ENCODE peak calls at places on chromosomes 1 and 21, in seven cellular contexts. One of them, this sample, is unnamed.
A peak's percentile ranks its signal among the peaks of the same experiment; 100 is the strongest.

GRCh38 chr1:226185153-226186036 is 1.1 kb downstream of the ACBD3 start:
- DNase-seq in IMR-90: peak; percentile 26
- DNase-seq in H1: no peak
- DNase-seq in heart left ventricle: no peak
- DNase-seq in uterus: no peak
- DNase-seq in stomach: no peak
- DNase-seq in esophagus squamous epithelium: no peak
- DNase-seq in this sample: no peak

GRCh38 chr1:168360151-168360550 is 79.5 kb downstream of the TBX19 start:
- DNase-seq in IMR-90: no peak
- DNase-seq in H1: no peak
- DNase-seq in heart left ventricle: no peak
- DNase-seq in uterus: no peak
- DNase-seq in stomach: no peak
- DNase-seq in esophagus squamous epithelium: no peak
- DNase-seq in this sample: no peak

GRCh38 chr1:221939598-221939997 is 197.7 kb upstream of the DUSP10 start:
- DNase-seq in IMR-90: no peak
- DNase-seq in H1: no peak
- DNase-seq in heart left ventricle: no peak
- DNase-seq in uterus: no peak
- DNase-seq in stomach: no peak
- DNase-seq in esophagus squamous epithelium: no peak
- DNase-seq in this sample: no peak

GRCh38 chr1:53681647-53682368 is 57.2 kb downstream of the GLIS1 start:
- DNase-seq in IMR-90: peak; percentile 24
- DNase-seq in H1: peak; percentile 76
- DNase-seq in heart left ventricle: peak; percentile 24
- DNase-seq in uterus: peak; percentile 52
- DNase-seq in stomach: peak; percentile 48
- DNase-seq in esophagus squamous epithelium: no peak
- DNase-seq in this sample: peak; percentile 44

GRCh38 chr1:38235705-38236104 is 189.1 kb upstream of the POU3F1 start:
- DNase-seq in IMR-90: peak; percentile 58
- DNase-seq in H1: no peak
- DNase-seq in heart left ventricle: no peak
- DNase-seq in uterus: no peak
- DNase-seq in stomach: no peak
- DNase-seq in esophagus squamous epithelium: no peak
- DNase-seq in this sample: no peak

GRCh38 chr1:244896550-244896949 is 32.2 kb upstream of the HNRNPU start:
- DNase-seq in IMR-90: peak; percentile 94
- DNase-seq in H1: no peak
- DNase-seq in heart left ventricle: no peak
- DNase-seq in uterus: no peak
- DNase-seq in stomach: no peak
- DNase-seq in esophagus squamous epithelium: no peak
- DNase-seq in this sample: no peak

GRCh38 chr1:43704838-43705237 is 2.5 kb upstream of the ST3GAL3 start:
- DNase-seq in IMR-90: no peak
- DNase-seq in H1: no peak
- DNase-seq in heart left ventricle: no peak
- DNase-seq in uterus: no peak
- DNase-seq in stomach: no peak
- DNase-seq in esophagus squamous epithelium: no peak
- DNase-seq in this sample: peak; percentile 13

GRCh38 chr1:40248429-40248828 is 692 bp downstream of the TMCO2 start:
- DNase-seq in IMR-90: peak; percentile 13
- DNase-seq in H1: no peak
- DNase-seq in heart left ventricle: no peak
- DNase-seq in uterus: no peak
- DNase-seq in stomach: no peak
- DNase-seq in esophagus squamous epithelium: no peak
- DNase-seq in this sample: no peak

GRCh38 chr1:212261361-212261929 is 23.8 kb upstream of the PPP2R5A start:
- DNase-seq in IMR-90: no peak
- DNase-seq in H1: no peak
- DNase-seq in heart left ventricle: no peak
- DNase-seq in uterus: no peak
- DNase-seq in stomach: no peak
- DNase-seq in esophagus squamous epithelium: no peak
- DNase-seq in this sample: no peak

GRCh38 chr1:90706437-90707362 is 10.4 kb downstream of the BARHL2 start:
- DNase-seq in IMR-90: no peak
- DNase-seq in H1: peak; percentile 80
- DNase-seq in heart left ventricle: no peak
- DNase-seq in uterus: no peak
- DNase-seq in stomach: no peak
- DNase-seq in esophagus squamous epithelium: no peak
- DNase-seq in this sample: no peak

GRCh38 chr1:163357378-163357777 is 35.6 kb downstream of the NUF2 start:
- DNase-seq in IMR-90: peak; percentile 36
- DNase-seq in H1: no peak
- DNase-seq in heart left ventricle: no peak
- DNase-seq in uterus: no peak
- DNase-seq in stomach: no peak
- DNase-seq in esophagus squamous epithelium: no peak
- DNase-seq in this sample: no peak

GRCh38 chr1:115183158-115183557 is 93.9 kb upstream of the TSPAN2 start:
- DNase-seq in IMR-90: no peak
- DNase-seq in H1: peak; percentile 74
- DNase-seq in heart left ventricle: no peak
- DNase-seq in uterus: no peak
- DNase-seq in stomach: no peak
- DNase-seq in esophagus squamous epithelium: no peak
- DNase-seq in this sample: no peak

GRCh38 chr1:53799141-53799540 is 39.0 kb downstream of the NDC1 start:
- DNase-seq in IMR-90: no peak
- DNase-seq in H1: no peak
- DNase-seq in heart left ventricle: no peak
- DNase-seq in uterus: no peak
- DNase-seq in stomach: no peak
- DNase-seq in esophagus squamous epithelium: no peak
- DNase-seq in this sample: no peak

GRCh38 chr21:45482899-45483821 is 59.1 kb downstream of the SLC19A1 start:
- DNase-seq in IMR-90: no peak
- DNase-seq in H1: no peak
- DNase-seq in heart left ventricle: no peak
- DNase-seq in uterus: no peak
- DNase-seq in stomach: no peak
- DNase-seq in esophagus squamous epithelium: no peak
- DNase-seq in this sample: no peak

GRCh38 chr1:164805399-164805798 is 246.4 kb downstream of the PBX1 start:
- DNase-seq in IMR-90: peak; percentile 33
- DNase-seq in H1: no peak
- DNase-seq in heart left ventricle: no peak
- DNase-seq in uterus: no peak
- DNase-seq in stomach: no peak
- DNase-seq in esophagus squamous epithelium: no peak
- DNase-seq in this sample: no peak

GRCh38 chr1:33348194-33348593 is 27.3 kb upstream of the A3GALT2 start:
- DNase-seq in IMR-90: peak; percentile 52
- DNase-seq in H1: no peak
- DNase-seq in heart left ventricle: no peak
- DNase-seq in uterus: peak; percentile 42
- DNase-seq in stomach: no peak
- DNase-seq in esophagus squamous epithelium: no peak
- DNase-seq in this sample: no peak
- H3K4me1 ChIP-seq in IMR-90: peaks cover 17% of the 10 kb centered on the region
- H3K4me1 ChIP-seq in H1: peaks cover 28% of the 10 kb centered on the region
- H3K4me1 ChIP-seq in heart left ventricle: peaks cover 64% of the 10 kb centered on the region
- H3K4me1 ChIP-seq in uterus: peaks cover 13% of the 10 kb centered on the region
- H3K4me1 ChIP-seq in stomach: peaks cover 60% of the 10 kb centered on the region
- H3K4me1 ChIP-seq in esophagus squamous epithelium: peaks cover 73% of the 10 kb centered on the region
- H3K4me1 ChIP-seq in this sample: peaks cover 21% of the 10 kb centered on the region

GRCh38 chr1:207751790-207752455 is at the start of gene CD46:
- DNase-seq in IMR-90: peak; percentile 85
- DNase-seq in H1: peak; percentile 92
- DNase-seq in heart left ventricle: peak; percentile 97
- DNase-seq in uterus: peak; percentile 95
- DNase-seq in stomach: peak; percentile 99
- DNase-seq in esophagus squamous epithelium: peak; percentile 73
- DNase-seq in this sample: peak; percentile 95
- TF ChIP-seq POLR2A in IMR-90: peak; percentile 37
- TF ChIP-seq POLR2A in H1: peak; percentile 61
- TF ChIP-seq POLR2A in heart left ventricle: peak; percentile 95
- TF ChIP-seq POLR2A in uterus: peak; percentile 89
- TF ChIP-seq POLR2A in stomach: no peak
- TF ChIP-seq POLR2A in esophagus squamous epithelium: no peak
- TF ChIP-seq POLR2A in this sample: peak; percentile 72

DNA sequence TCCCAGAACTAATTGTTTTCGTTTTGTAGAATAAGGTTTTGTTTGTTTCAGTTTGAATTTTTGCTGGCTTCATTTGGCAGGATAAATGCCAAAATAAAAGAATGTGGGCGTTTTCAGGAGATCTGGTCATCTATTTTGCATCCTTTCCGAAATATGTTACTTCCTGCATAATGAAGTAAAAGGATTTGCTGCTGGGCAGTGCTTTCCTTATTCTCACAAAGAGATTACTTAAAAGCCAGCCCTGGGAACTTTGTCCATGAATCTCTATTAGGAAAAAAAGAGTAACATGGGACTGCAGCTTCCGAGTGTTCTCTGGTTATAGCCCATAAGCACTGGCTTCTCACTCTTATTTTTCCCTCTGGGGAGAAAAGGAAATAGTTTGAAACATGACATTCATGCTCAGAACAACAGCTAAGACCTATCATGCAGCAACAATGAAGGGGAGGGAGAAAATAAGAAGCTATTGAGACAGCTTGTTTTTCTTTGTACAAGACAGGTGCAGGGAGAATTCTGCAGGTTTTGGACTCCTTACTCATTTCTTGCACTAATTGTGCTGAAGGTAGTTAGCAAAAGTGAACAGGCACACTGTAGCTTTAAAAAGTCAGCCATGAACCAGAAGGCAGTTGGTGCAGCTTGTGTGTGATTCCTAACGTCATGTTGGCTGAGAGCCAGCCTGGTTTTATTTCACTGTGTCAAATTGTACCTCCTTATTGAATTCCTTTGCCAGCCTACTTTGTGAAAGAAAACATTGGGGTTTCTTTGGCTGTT is at the start of gene SAMD13:
- DNase-seq in IMR-90: peak; percentile 69
- DNase-seq in H1: no peak
- DNase-seq in heart left ventricle: peak; percentile 74
- DNase-seq in uterus: peak; percentile 81
- DNase-seq in stomach: peak; percentile 90
- DNase-seq in esophagus squamous epithelium: no peak
- DNase-seq in this sample: no peak
- H3K27ac ChIP-seq in IMR-90: peak within 1 kb of the TSS; percentile 87
- H3K27ac ChIP-seq in H1: peak within 1 kb of the TSS; percentile 16
- H3K27ac ChIP-seq in heart left ventricle: peak within 1 kb of the TSS; percentile 32
- H3K27ac ChIP-seq in uterus: peak within 1 kb of the TSS; percentile 90
- H3K27ac ChIP-seq in stomach: peak within 1 kb of the TSS; percentile 92
- H3K27ac ChIP-seq in esophagus squamous epithelium: peak within 1 kb of the TSS; percentile 87
- H3K27ac ChIP-seq in this sample: no peak within 1 kb of the TSS

GRCh38 chr1:21913763-21914162 is 23.3 kb downstream of the HSPG2 start:
- DNase-seq in IMR-90: no peak
- DNase-seq in H1: no peak
- DNase-seq in heart left ventricle: no peak
- DNase-seq in uterus: no peak
- DNase-seq in stomach: no peak
- DNase-seq in esophagus squamous epithelium: no peak
- DNase-seq in this sample: no peak

GRCh38 chr1:21913258-21913657 is 23.9 kb downstream of the HSPG2 start:
- DNase-seq in IMR-90: no peak
- DNase-seq in H1: peak; percentile 68
- DNase-seq in heart left ventricle: peak; percentile 22
- DNase-seq in uterus: no peak
- DNase-seq in stomach: no peak
- DNase-seq in esophagus squamous epithelium: no peak
- DNase-seq in this sample: no peak

GRCh38 chr1:21911205-21912001 is 25.7 kb downstream of the HSPG2 start:
- DNase-seq in IMR-90: no peak
- DNase-seq in H1: no peak
- DNase-seq in heart left ventricle: peak; percentile 83
- DNase-seq in uterus: peak; percentile 80
- DNase-seq in stomach: no peak
- DNase-seq in esophagus squamous epithelium: no peak
- DNase-seq in this sample: peak; percentile 79

GRCh38 chr1:21910528-21911204 is 26.4 kb downstream of the HSPG2 start:
- DNase-seq in IMR-90: no peak
- DNase-seq in H1: no peak
- DNase-seq in heart left ventricle: no peak
- DNase-seq in uterus: no peak
- DNase-seq in stomach: no peak
- DNase-seq in esophagus squamous epithelium: no peak
- DNase-seq in this sample: no peak

DNA sequence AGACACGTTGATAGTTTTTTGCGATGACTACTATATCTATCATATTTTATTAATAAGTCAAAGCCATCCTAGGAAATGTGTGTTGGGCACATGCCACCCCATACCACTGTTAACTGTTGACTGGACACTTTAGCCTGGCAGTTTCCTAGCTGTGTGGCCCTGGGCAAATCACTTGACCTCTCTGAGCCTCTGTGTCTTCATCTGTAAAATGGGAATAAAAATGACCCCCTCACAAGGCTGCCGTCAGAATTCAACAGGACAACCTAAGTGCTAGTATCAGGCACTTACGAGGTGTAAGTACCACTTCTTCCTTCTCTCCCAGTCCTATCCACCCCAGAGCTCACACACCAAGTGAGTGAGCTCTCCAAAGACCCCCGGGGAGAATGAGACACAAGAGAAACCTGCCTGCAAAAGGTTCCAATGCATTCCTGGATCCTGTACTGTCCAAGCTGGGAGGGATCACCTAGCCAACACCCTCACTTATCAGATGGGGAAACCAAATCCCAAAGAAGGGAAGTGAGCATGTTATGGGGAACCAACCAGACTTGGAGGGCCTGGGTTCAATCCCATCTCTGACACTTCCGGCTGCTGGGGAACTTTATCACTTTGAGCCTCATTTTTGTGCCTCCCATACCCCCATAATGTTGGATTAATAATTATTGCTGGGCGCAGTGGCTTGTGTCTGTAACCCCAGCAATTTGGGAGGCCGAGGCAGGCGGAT is 24.9 kb downstream of the HSPG2 start:
- DNase-seq in IMR-90: no peak
- DNase-seq in H1: no peak
- DNase-seq in heart left ventricle: no peak
- DNase-seq in uterus: no peak
- DNase-seq in stomach: no peak
- DNase-seq in esophagus squamous epithelium: no peak
- DNase-seq in this sample: no peak
- H3K4me1 ChIP-seq in IMR-90: peaks cover 27% of the 10 kb centered on the region
- H3K4me1 ChIP-seq in H1: peaks cover 51% of the 10 kb centered on the region
- H3K4me1 ChIP-seq in heart left ventricle: peaks cover 100% of the 10 kb centered on the region
- H3K4me1 ChIP-seq in uterus: peaks cover 21% of the 10 kb centered on the region
- H3K4me1 ChIP-seq in stomach: peaks cover 85% of the 10 kb centered on the region
- H3K4me1 ChIP-seq in esophagus squamous epithelium: peaks cover 100% of the 10 kb centered on the region
- H3K4me1 ChIP-seq in this sample: peaks cover 29% of the 10 kb centered on the region